ENCODE peak calls at places on chromosomes 13 and 19, in nine cellular contexts. R is adipocyte; G is bronchial epithelial cell; A is CD8-positive, alpha-beta memory T cell; W is K562; D is aorta; V is mesenchymal stem cell; Y is trophoblast cell; Q is CD8-positive, alpha-beta T cell. N is an unnamed sample. For H3K27me3, the result is how much of the 10 kb centered on the place peaks cover.

GRCh38 chr19:55098716-55099556 is 18.5 kb downstream of the PPP1R12C start:
- DNase-seq in Y (no peak), V (no peak), R (no peak), D (no peak), A (no peak), Q (no peak), W (no peak), G (no peak), N (no peak)

GRCh38 chr13:46071590-46072249 is 19.2 kb upstream of the ZC3H13 start:
- DNase-seq in D (no peak), W (no peak), Y (no peak), A (no peak), V (no peak), R (no peak), Q (no peak), G (no peak), N (peak)

GRCh38 chr19:50858896-50859295 is 4.2 kb downstream of the KLK3 start:
- DNase-seq in R (no peak), G (no peak), W (no peak), V (no peak), D (no peak), A (no peak), Y (no peak), Q (no peak), N (no peak)

GRCh38 chr19:21697698-21698097 is 69.7 kb downstream of the ZNF100 start:
- DNase-seq in Q (no peak), D (no peak), W (no peak), A (no peak), V (no peak), R (no peak), G (no peak), Y (peak), N (no peak)

GRCh38 chr19:12800873-12801465 is 631 bp downstream of the PRDX2 start:
- DNase-seq in Y (peak), R (peak), G (no peak), D (peak), V (peak), A (no peak), W (peak), Q (no peak), N (peak)

GRCh38 chr19:28393574-28394336 is 819.2 kb downstream of the UQCRFS1 start:
- DNase-seq in G (no peak), W (no peak), A (no peak), D (no peak), Q (no peak), V (no peak), R (no peak), Y (no peak), N (no peak)

GRCh38 chr19:51341976-51342580 is at the start of gene VSIG10L:
- DNase-seq in G (no peak), W (no peak), V (no peak), Q (no peak), A (no peak), Y (peak), R (no peak), D (no peak), N (no peak)

GRCh38 chr13:86383561-86383960 is 584.3 kb upstream of the SLITRK6 start:
- DNase-seq in V (no peak), W (no peak), D (no peak), G (no peak), A (no peak), Q (no peak), R (no peak), Y (no peak), N (no peak)

GRCh38 chr13:64855506-64855905 is 2374.6 kb downstream of the PCDH9 start:
- DNase-seq in R (peak), D (no peak), V (peak), W (no peak), A (no peak), Q (no peak), G (no peak), Y (no peak), N (peak)

GRCh38 chr19:17655751-17656480 is 32.2 kb downstream of the UNC13A start:
- DNase-seq in Y (no peak), W (no peak), D (no peak), Q (no peak), G (no peak), R (no peak), A (no peak), V (no peak), N (no peak)

GRCh38 chr19:17652627-17653026 is 35.5 kb downstream of the UNC13A start:
- DNase-seq in A (no peak), R (no peak), Q (no peak), Y (no peak), G (no peak), W (no peak), V (no peak), D (no peak), N (no peak)

GRCh38 chr19:17656970-17657369 is 31.2 kb downstream of the UNC13A start:
- DNase-seq in W (no peak), V (no peak), D (no peak), G (no peak), Q (no peak), A (no peak), Y (no peak), R (no peak), N (no peak)

GRCh38 chr19:17658240-17658639 is 29.9 kb downstream of the UNC13A start:
- DNase-seq in W (no peak), A (no peak), Y (no peak), D (no peak), Q (no peak), G (no peak), V (no peak), R (no peak), N (no peak)

GRCh38 chr19:17654993-17655392 is 33.2 kb downstream of the UNC13A start:
- DNase-seq in A (no peak), W (peak), G (peak), D (no peak), Y (no peak), Q (no peak), R (no peak), V (no peak), N (no peak)
- H3K27me3 ChIP-seq in A (under half), W (under half), G (under half), D (under half), Y (under half), Q (under half), R (under half), V (under half), N (under half)

DNA sequence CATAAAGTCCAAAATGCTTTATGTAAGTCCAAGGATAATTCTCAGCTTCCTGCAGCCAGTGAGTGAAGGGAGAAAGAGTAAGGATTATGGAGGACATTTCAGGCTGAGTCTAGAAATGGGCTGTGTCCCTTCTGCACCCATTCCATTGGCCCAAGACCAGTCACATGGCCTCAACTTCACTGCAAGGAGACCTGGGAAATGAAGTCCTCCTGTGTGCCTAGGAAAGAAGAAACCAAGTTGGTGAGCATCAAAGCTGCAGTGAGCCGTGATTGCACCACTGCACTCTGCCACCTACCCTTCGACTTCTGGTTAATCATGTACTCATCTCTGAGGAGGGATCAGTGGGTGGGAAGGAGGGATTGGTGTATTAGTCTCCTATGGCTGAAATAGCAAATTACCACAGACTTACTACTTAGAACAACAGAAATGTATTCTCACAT is 3.6 kb upstream of the CD37 start:
- DNase-seq in V (peak), Y (peak), W (peak), D (peak), A (peak), G (peak), R (peak), Q (peak), N (peak)
- H3K4me3 ChIP-seq in V (no peak), Y (no peak), W (no peak), D (no peak), A (peak), G (no peak), R (no peak), Q (no peak), N (no peak)

DNA sequence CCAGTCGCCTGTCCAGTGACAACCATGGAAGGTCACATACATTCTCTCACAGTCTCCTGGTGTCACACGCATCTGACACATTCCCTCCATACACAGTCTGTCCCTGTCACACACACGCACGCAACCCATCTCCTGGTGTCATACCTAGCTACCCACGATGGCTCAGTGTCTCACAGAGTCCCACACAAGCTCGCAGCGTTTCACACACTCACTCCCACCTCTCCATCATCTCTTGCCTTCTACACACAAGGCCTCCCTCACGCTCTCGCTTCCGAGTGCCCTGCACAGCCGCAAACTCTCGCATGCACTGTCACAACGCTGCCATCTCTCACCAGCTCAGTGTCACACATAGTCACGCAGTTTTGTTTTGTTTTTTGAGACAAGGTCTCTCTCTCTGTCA is 1.2 kb upstream of the GNG8 start:
- DNase-seq in V (no peak), W (no peak), Q (no peak), D (no peak), G (no peak), R (no peak), A (no peak), Y (no peak), N (no peak)
- H3K27me3 ChIP-seq in V (under half), W (under half), Q (under half), D (under half), G (under half), R (under half), A (under half), Y (under half), N (under half)

DNA sequence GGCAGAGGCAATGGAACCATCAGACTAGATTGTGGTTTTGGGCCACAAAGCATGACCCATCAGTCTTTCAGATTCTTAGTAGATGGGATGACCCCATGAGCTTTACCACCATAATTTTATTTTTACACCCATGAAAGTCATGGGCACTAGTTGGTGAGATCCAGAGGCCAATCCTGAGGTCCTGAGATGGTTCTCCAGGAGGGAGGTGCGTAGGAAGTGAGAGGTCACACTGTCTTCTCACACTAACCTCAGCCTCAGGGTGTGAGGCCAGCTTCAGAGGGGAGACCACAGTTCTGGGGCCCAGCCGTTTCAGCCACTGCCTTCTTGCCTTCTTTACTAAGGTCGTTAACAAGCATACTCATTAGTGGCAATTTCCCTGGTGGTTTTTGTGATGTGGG is 106.4 kb downstream of the AKAP11 start:
- DNase-seq in W (no peak), G (no peak), Q (no peak), A (no peak), D (no peak), V (no peak), Y (no peak), R (no peak), N (no peak)
- H3K4me3 ChIP-seq in W (no peak), G (no peak), Q (no peak), A (no peak), D (no peak), V (no peak), Y (no peak), R (no peak), N (no peak)